ENCODE peak calls at places on chromosomes 16 and 17, in nine cellular contexts. U is psoas muscle, W is BE2C, X is breast epithelium, T is GM23248, E is ovary, P is lower lobe of right lung, A is spleen, R is neural progenitor cell. Y is an unnamed sample.

GRCh38 chr16:88505405-88506082 is 52.5 kb downstream of the ZFPM1 start:
- DNase-seq in T (peak; percentile 47), U (peak; percentile 44), P (peak; percentile 72), E (peak; percentile 65), W (peak; percentile 83), A (no peak), R (no peak), X (no peak), Y (no peak)

GRCh38 chr17:40598021-40598927 is 33.0 kb upstream of the CCR7 start:
- DNase-seq in R (no peak), X (no peak), T (no peak), A (peak; percentile 80), U (no peak), W (no peak), P (no peak), E (no peak), Y (no peak)

GRCh38 chr16:52095466-52095865 is 451.5 kb downstream of the TOX3 start:
- DNase-seq in E (no peak), W (no peak), X (no peak), U (no peak), P (no peak), T (no peak), R (no peak), A (no peak), Y (no peak)

GRCh38 chr17:48026503-48027321 is 10.9 kb downstream of the COPZ2 start:
- DNase-seq in E (peak; percentile 92), U (peak; percentile 79), A (peak; percentile 93), X (peak; percentile 92), T (peak; percentile 99), R (peak; percentile 95), P (peak; percentile 85), W (peak; percentile 95), Y (peak; percentile 91)

GRCh38 chr16:47045023-47045422 is 71.5 kb upstream of the DNAJA2 start:
- DNase-seq in P (no peak), U (no peak), A (no peak), R (no peak), W (no peak), X (no peak), E (no peak), T (peak; percentile 8), Y (no peak)

GRCh38 chr17:49817993-49818392 is 29.5 kb downstream of the KAT7 start:
- DNase-seq in U (no peak), A (no peak), X (no peak), R (no peak), E (no peak), W (no peak), T (no peak), P (no peak), Y (no peak)

GRCh38 chr17:66777689-66778225 is 57.2 kb upstream of the CACNG5 start:
- DNase-seq in T (peak; percentile 10), X (no peak), R (peak; percentile 37), E (no peak), P (peak; percentile 79), U (no peak), A (no peak), W (no peak), Y (no peak)

GRCh38 chr16:66296591-66296990 is 69.9 kb upstream of the CDH5 start:
- DNase-seq in E (no peak), T (no peak), A (peak; percentile 41), W (no peak), X (no peak), P (no peak), R (no peak), U (no peak), Y (no peak)

GRCh38 chr17:32658470-32659418 is 172.0 kb downstream of the CDK5R1 start:
- DNase-seq in T (no peak), X (no peak), W (no peak), R (no peak), U (no peak), E (no peak), A (no peak), P (no peak), Y (no peak)

GRCh38 chr17:55769625-55770000 is 18.8 kb downstream of the PCTP start:
- DNase-seq in R (no peak), A (no peak), P (no peak), X (no peak), U (peak; percentile 45), E (no peak), T (peak; percentile 97), W (no peak), Y (no peak)

GRCh38 chr17:57523926-57524634 is 221.0 kb downstream of the CCDC182 start:
- DNase-seq in T (peak; percentile 62), W (no peak), E (peak; percentile 47), X (peak; percentile 67), U (peak; percentile 71), R (no peak), P (peak; percentile 74), A (no peak), Y (peak; percentile 58)

GRCh38 chr16:27511657-27512056 is 38.1 kb downstream of the GTF3C1 start:
- DNase-seq in P (no peak), T (no peak), U (peak; percentile 39), E (no peak), X (no peak), A (no peak), R (no peak), W (no peak), Y (no peak)

GRCh38 chr17:4947411-4948165 is 742 bp downstream of the PFN1 start:
- DNase-seq in P (peak; percentile 78), W (peak; percentile 37), R (peak; percentile 81), T (peak; percentile 68), U (peak; percentile 72), E (peak; percentile 78), A (peak; percentile 96), X (peak; percentile 42), Y (peak; percentile 33)

GRCh38 chr16:14356064-14356463 is 274.0 kb downstream of the PARN start:
- DNase-seq in U (no peak), E (no peak), R (no peak), A (no peak), T (no peak), X (no peak), W (no peak), P (no peak), Y (no peak)

GRCh38 chr17:4074831-4075495 is 67.9 kb downstream of the ZZEF1 start:
- DNase-seq in X (no peak), P (no peak), W (peak; percentile 16), R (peak; percentile 44), U (no peak), E (no peak), A (no peak), T (peak; percentile 47), Y (no peak)

GRCh38 chr17:266219-266618 is 84.8 kb upstream of the DOC2B start:
- DNase-seq in U (no peak), E (peak; percentile 25), T (no peak), W (no peak), R (no peak), X (no peak), P (peak; percentile 20), A (peak; percentile 40), Y (no peak)

GRCh38 chr17:75894049-75894742 is 2.6 kb downstream of the TRIM65 start:
- DNase-seq in U (no peak), E (no peak), A (peak; percentile 68), W (no peak), T (no peak), R (peak; percentile 55), P (no peak), X (no peak), Y (no peak)
- H3K36me3 ChIP-seq in U (peaks cover 54% of the 10 kb centered on the region), E (no peaks in the 10 kb centered on the region), A (peaks cover 43% of the 10 kb centered on the region), W (peaks cover 38% of the 10 kb centered on the region), T (no peaks in the 10 kb centered on the region), R (no peaks in the 10 kb centered on the region), P (peaks cover 51% of the 10 kb centered on the region), X (no peaks in the 10 kb centered on the region), Y (no peaks in the 10 kb centered on the region)

GRCh38 chr16:293043-293775 is 10.2 kb downstream of the PDIA2 start:
- DNase-seq in E (no peak), T (no peak), W (no peak), A (no peak), U (no peak), X (no peak), R (no peak), P (no peak), Y (no peak)
- H3K36me3 ChIP-seq in E (no peaks in the 10 kb centered on the region), T (no peaks in the 10 kb centered on the region), W (peaks cover 7% of the 10 kb centered on the region), A (peaks cover 76% of the 10 kb centered on the region), U (peaks cover 64% of the 10 kb centered on the region), X (peaks cover 7% of the 10 kb centered on the region), R (no peaks in the 10 kb centered on the region), P (peaks cover 75% of the 10 kb centered on the region), Y (peaks cover 5% of the 10 kb centered on the region)

DNA sequence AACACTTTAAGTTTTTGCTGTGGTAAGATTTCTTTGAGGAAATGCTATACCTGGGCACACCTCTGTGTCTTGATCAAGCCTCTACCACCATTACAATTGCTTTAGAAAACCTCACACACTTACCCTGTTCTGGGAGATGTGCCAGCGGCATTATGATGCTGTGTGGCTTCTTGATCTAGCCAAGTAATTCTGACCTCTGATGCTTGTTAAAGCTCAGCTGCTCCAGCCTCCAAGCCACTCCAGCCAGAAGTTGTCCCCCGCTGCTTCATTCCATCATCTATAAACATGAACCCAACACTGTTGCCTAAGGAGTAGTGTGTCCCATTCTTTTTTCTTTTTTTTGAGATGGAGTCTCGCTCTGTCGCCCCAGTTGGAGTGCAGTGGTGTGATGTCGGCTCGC is 60.1 kb downstream of the CYLD start:
- DNase-seq in X (no peak), T (peak; percentile 21), R (no peak), P (no peak), E (no peak), W (no peak), U (no peak), A (no peak), Y (no peak)
- H3K36me3 ChIP-seq in X (no peaks in the 10 kb centered on the region), T (peaks cover 9% of the 10 kb centered on the region), R (no peaks in the 10 kb centered on the region), P (peaks cover 17% of the 10 kb centered on the region), E (no peaks in the 10 kb centered on the region), W (no peaks in the 10 kb centered on the region), U (peaks cover 34% of the 10 kb centered on the region), A (peaks cover 16% of the 10 kb centered on the region), Y (no peaks in the 10 kb centered on the region)

GRCh38 chr16:4862639-4863038 is 15.4 kb downstream of the UBN1 start:
- DNase-seq in T (peak; percentile 24), A (no peak), E (no peak), W (no peak), P (no peak), R (no peak), X (no peak), U (no peak), Y (no peak)

GRCh38 chr16:4855804-4856203 is 8.5 kb downstream of the UBN1 start:
- DNase-seq in R (no peak), P (no peak), W (no peak), A (no peak), X (no peak), E (no peak), U (no peak), T (no peak), Y (no peak)

GRCh38 chr16:4859190-4859899 is 12.1 kb downstream of the UBN1 start:
- DNase-seq in W (no peak), R (no peak), E (no peak), U (no peak), P (no peak), X (peak; percentile 63), A (no peak), T (no peak), Y (no peak)

GRCh38 chr16:4860727-4861342 is 13.6 kb downstream of the UBN1 start:
- DNase-seq in P (no peak), A (no peak), R (no peak), E (no peak), W (no peak), X (no peak), U (no peak), T (no peak), Y (no peak)

DNA sequence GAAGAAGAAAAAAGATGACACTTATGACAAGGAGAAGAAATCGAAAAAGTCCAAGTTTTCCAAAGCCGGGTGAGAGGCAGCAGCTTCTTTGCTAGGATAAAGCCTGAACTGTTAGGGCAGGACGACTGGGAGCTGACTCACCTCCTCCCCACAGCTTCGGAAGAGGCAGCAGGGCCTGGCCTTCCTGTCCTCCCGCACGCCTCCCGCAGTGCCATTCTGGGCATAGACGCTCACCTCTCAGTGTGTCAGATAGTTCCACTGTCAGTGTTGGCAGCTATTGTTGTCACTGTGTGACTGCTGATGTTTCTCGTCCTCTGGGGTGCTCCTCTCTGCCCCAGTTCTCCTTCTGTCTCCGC is 12.6 kb downstream of the UBN1 start:
- DNase-seq in W (no peak), E (no peak), R (no peak), A (no peak), X (no peak), T (peak; percentile 28), P (no peak), U (no peak), Y (no peak)
- H3K36me3 ChIP-seq in W (peaks cover 75% of the 10 kb centered on the region), E (no peaks in the 10 kb centered on the region), R (no peaks in the 10 kb centered on the region), A (peaks cover 63% of the 10 kb centered on the region), X (no peaks in the 10 kb centered on the region), T (peaks cover 53% of the 10 kb centered on the region), P (peaks cover 96% of the 10 kb centered on the region), U (peaks cover 77% of the 10 kb centered on the region), Y (no peaks in the 10 kb centered on the region)

Y was measured in prostate gland.